ENCODE peak calls at places on chromosome 21, in five cellular contexts. One of them, this sample, is unnamed.

GRCh38 chr21:34180826-34181359 is 107.5 kb downstream of the MRPS6 start:
- DNase-seq in kidney tubule cell: no peak
- DNase-seq in effector CD4-positive, alpha-beta T cell: no peak
- DNase-seq in CD8-positive, alpha-beta T cell: no peak
- DNase-seq in stimulated activated CD4-positive, alpha-beta T cell treated with anti-CD3 and anti-CD28 coated beads, Interleukin-1b, Interleukin-23, amount 100 ng/mL, for 48 hours: no peak
- DNase-seq in this sample: no peak

GRCh38 chr21:20999567-21000169 is 1.5 kb downstream of the NCAM2 start:
- DNase-seq in CD8-positive, alpha-beta T cell: no peak
- DNase-seq in stimulated activated CD4-positive, alpha-beta T cell treated with anti-CD3 and anti-CD28 coated beads, Interleukin-1b, Interleukin-23, amount 100 ng/mL, for 48 hours: peak; percentile 10
- DNase-seq in effector CD4-positive, alpha-beta T cell: no peak
- DNase-seq in kidney tubule cell: peak; percentile 33
- DNase-seq in this sample: peak; percentile 4

GRCh38 chr21:14836950-14837349 is 227.8 kb downstream of the NRIP1 start:
- DNase-seq in kidney tubule cell: no peak
- DNase-seq in effector CD4-positive, alpha-beta T cell: no peak
- DNase-seq in stimulated activated CD4-positive, alpha-beta T cell treated with anti-CD3 and anti-CD28 coated beads, Interleukin-1b, Interleukin-23, amount 100 ng/mL, for 48 hours: no peak
- DNase-seq in CD8-positive, alpha-beta T cell: no peak
- DNase-seq in this sample: no peak

GRCh38 chr21:31409849-31410762 is 66.0 kb upstream of the TIAM1 start:
- DNase-seq in effector CD4-positive, alpha-beta T cell: no peak
- DNase-seq in stimulated activated CD4-positive, alpha-beta T cell treated with anti-CD3 and anti-CD28 coated beads, Interleukin-1b, Interleukin-23, amount 100 ng/mL, for 48 hours: no peak
- DNase-seq in CD8-positive, alpha-beta T cell: no peak
- DNase-seq in kidney tubule cell: no peak
- DNase-seq in this sample: no peak

GRCh38 chr21:36126166-36126565 is 8.7 kb upstream of the CBR3 start:
- DNase-seq in CD8-positive, alpha-beta T cell: no peak
- DNase-seq in effector CD4-positive, alpha-beta T cell: no peak
- DNase-seq in stimulated activated CD4-positive, alpha-beta T cell treated with anti-CD3 and anti-CD28 coated beads, Interleukin-1b, Interleukin-23, amount 100 ng/mL, for 48 hours: no peak
- DNase-seq in kidney tubule cell: no peak
- DNase-seq in this sample: no peak

GRCh38 chr21:40466893-40467483 is 380.0 kb downstream of the DSCAM start:
- DNase-seq in CD8-positive, alpha-beta T cell: no peak
- DNase-seq in stimulated activated CD4-positive, alpha-beta T cell treated with anti-CD3 and anti-CD28 coated beads, Interleukin-1b, Interleukin-23, amount 100 ng/mL, for 48 hours: no peak
- DNase-seq in effector CD4-positive, alpha-beta T cell: no peak
- DNase-seq in kidney tubule cell: peak; percentile 29
- DNase-seq in this sample: no peak

GRCh38 chr21:33027401-33028185 is 1.9 kb downstream of the OLIG2 start:
- DNase-seq in kidney tubule cell: no peak
- DNase-seq in effector CD4-positive, alpha-beta T cell: no peak
- DNase-seq in CD8-positive, alpha-beta T cell: no peak
- DNase-seq in stimulated activated CD4-positive, alpha-beta T cell treated with anti-CD3 and anti-CD28 coated beads, Interleukin-1b, Interleukin-23, amount 100 ng/mL, for 48 hours: no peak
- DNase-seq in this sample: no peak

GRCh38 chr21:43347864-43348766 is 78.8 kb downstream of the SIK1 start:
- DNase-seq in kidney tubule cell: no peak
- DNase-seq in stimulated activated CD4-positive, alpha-beta T cell treated with anti-CD3 and anti-CD28 coated beads, Interleukin-1b, Interleukin-23, amount 100 ng/mL, for 48 hours: no peak
- DNase-seq in effector CD4-positive, alpha-beta T cell: no peak
- DNase-seq in CD8-positive, alpha-beta T cell: no peak
- DNase-seq in this sample: no peak

GRCh38 chr21:46346296-46347202 is 22.6 kb downstream of the PCNT start:
- DNase-seq in kidney tubule cell: no peak
- DNase-seq in stimulated activated CD4-positive, alpha-beta T cell treated with anti-CD3 and anti-CD28 coated beads, Interleukin-1b, Interleukin-23, amount 100 ng/mL, for 48 hours: no peak
- DNase-seq in effector CD4-positive, alpha-beta T cell: no peak
- DNase-seq in CD8-positive, alpha-beta T cell: no peak
- DNase-seq in this sample: no peak

GRCh38 chr21:45816794-45817193 is 164.8 kb upstream of the COL6A1 start:
- DNase-seq in kidney tubule cell: no peak
- DNase-seq in effector CD4-positive, alpha-beta T cell: no peak
- DNase-seq in CD8-positive, alpha-beta T cell: no peak
- DNase-seq in stimulated activated CD4-positive, alpha-beta T cell treated with anti-CD3 and anti-CD28 coated beads, Interleukin-1b, Interleukin-23, amount 100 ng/mL, for 48 hours: no peak
- DNase-seq in this sample: no peak

GRCh38 chr21:43916691-43917514 is 51.9 kb downstream of the AGPAT3 start:
- DNase-seq in kidney tubule cell: no peak
- DNase-seq in CD8-positive, alpha-beta T cell: peak; percentile 87
- DNase-seq in effector CD4-positive, alpha-beta T cell: peak; percentile 59
- DNase-seq in stimulated activated CD4-positive, alpha-beta T cell treated with anti-CD3 and anti-CD28 coated beads, Interleukin-1b, Interleukin-23, amount 100 ng/mL, for 48 hours: peak; percentile 66
- DNase-seq in this sample: peak; percentile 34

GRCh38 chr21:34808569-34809204 is 139.9 kb downstream of the CLIC6 start:
- DNase-seq in CD8-positive, alpha-beta T cell: no peak
- DNase-seq in effector CD4-positive, alpha-beta T cell: no peak
- DNase-seq in kidney tubule cell: no peak
- DNase-seq in stimulated activated CD4-positive, alpha-beta T cell treated with anti-CD3 and anti-CD28 coated beads, Interleukin-1b, Interleukin-23, amount 100 ng/mL, for 48 hours: no peak
- DNase-seq in this sample: no peak

GRCh38 chr21:37670883-37671282 is 245.4 kb downstream of the KCNJ6 start:
- DNase-seq in stimulated activated CD4-positive, alpha-beta T cell treated with anti-CD3 and anti-CD28 coated beads, Interleukin-1b, Interleukin-23, amount 100 ng/mL, for 48 hours: no peak
- DNase-seq in effector CD4-positive, alpha-beta T cell: no peak
- DNase-seq in kidney tubule cell: peak; percentile 67
- DNase-seq in CD8-positive, alpha-beta T cell: no peak
- DNase-seq in this sample: no peak

GRCh38 chr21:31630062-31630711 is 29.3 kb upstream of the SOD1 start:
- DNase-seq in kidney tubule cell: peak; percentile 96
- DNase-seq in effector CD4-positive, alpha-beta T cell: no peak
- DNase-seq in CD8-positive, alpha-beta T cell: no peak
- DNase-seq in stimulated activated CD4-positive, alpha-beta T cell treated with anti-CD3 and anti-CD28 coated beads, Interleukin-1b, Interleukin-23, amount 100 ng/mL, for 48 hours: no peak
- DNase-seq in this sample: no peak

GRCh38 chr21:43936186-43936967 is 71.4 kb downstream of the AGPAT3 start:
- DNase-seq in effector CD4-positive, alpha-beta T cell: no peak
- DNase-seq in kidney tubule cell: no peak
- DNase-seq in stimulated activated CD4-positive, alpha-beta T cell treated with anti-CD3 and anti-CD28 coated beads, Interleukin-1b, Interleukin-23, amount 100 ng/mL, for 48 hours: no peak
- DNase-seq in CD8-positive, alpha-beta T cell: no peak
- DNase-seq in this sample: no peak

GRCh38 chr21:27735699-27736098 is 768.8 kb upstream of the ADAMTS5 start:
- DNase-seq in effector CD4-positive, alpha-beta T cell: no peak
- DNase-seq in CD8-positive, alpha-beta T cell: no peak
- DNase-seq in stimulated activated CD4-positive, alpha-beta T cell treated with anti-CD3 and anti-CD28 coated beads, Interleukin-1b, Interleukin-23, amount 100 ng/mL, for 48 hours: no peak
- DNase-seq in kidney tubule cell: no peak
- DNase-seq in this sample: no peak

GRCh38 chr21:36545776-36546511 is 66.0 kb upstream of the CLDN14 start:
- DNase-seq in CD8-positive, alpha-beta T cell: no peak
- DNase-seq in effector CD4-positive, alpha-beta T cell: no peak
- DNase-seq in kidney tubule cell: no peak
- DNase-seq in stimulated activated CD4-positive, alpha-beta T cell treated with anti-CD3 and anti-CD28 coated beads, Interleukin-1b, Interleukin-23, amount 100 ng/mL, for 48 hours: no peak
- DNase-seq in this sample: no peak

GRCh38 chr21:41290106-41290799 is 26.3 kb upstream of the FAM3B start:
- DNase-seq in CD8-positive, alpha-beta T cell: no peak
- DNase-seq in effector CD4-positive, alpha-beta T cell: no peak
- DNase-seq in stimulated activated CD4-positive, alpha-beta T cell treated with anti-CD3 and anti-CD28 coated beads, Interleukin-1b, Interleukin-23, amount 100 ng/mL, for 48 hours: no peak
- DNase-seq in kidney tubule cell: no peak
- DNase-seq in this sample: no peak

GRCh38 chr21:27362249-27362648 is 395.4 kb upstream of the ADAMTS5 start:
- DNase-seq in stimulated activated CD4-positive, alpha-beta T cell treated with anti-CD3 and anti-CD28 coated beads, Interleukin-1b, Interleukin-23, amount 100 ng/mL, for 48 hours: no peak
- DNase-seq in kidney tubule cell: no peak
- DNase-seq in CD8-positive, alpha-beta T cell: no peak
- DNase-seq in effector CD4-positive, alpha-beta T cell: no peak
- DNase-seq in this sample: no peak

GRCh38 chr21:39720126-39720778 is 24.7 kb upstream of the IGSF5 start:
- DNase-seq in kidney tubule cell: peak; percentile 12
- DNase-seq in CD8-positive, alpha-beta T cell: no peak
- DNase-seq in effector CD4-positive, alpha-beta T cell: no peak
- DNase-seq in stimulated activated CD4-positive, alpha-beta T cell treated with anti-CD3 and anti-CD28 coated beads, Interleukin-1b, Interleukin-23, amount 100 ng/mL, for 48 hours: no peak
- DNase-seq in this sample: no peak

GRCh38 chr21:16002872-16003466 is 273.2 kb downstream of the USP25 start:
- DNase-seq in effector CD4-positive, alpha-beta T cell: no peak
- DNase-seq in stimulated activated CD4-positive, alpha-beta T cell treated with anti-CD3 and anti-CD28 coated beads, Interleukin-1b, Interleukin-23, amount 100 ng/mL, for 48 hours: no peak
- DNase-seq in kidney tubule cell: no peak
- DNase-seq in CD8-positive, alpha-beta T cell: no peak
- DNase-seq in this sample: no peak

GRCh38 chr21:36117276-36117675 is 17.6 kb upstream of the CBR3 start:
- DNase-seq in effector CD4-positive, alpha-beta T cell: no peak
- DNase-seq in CD8-positive, alpha-beta T cell: no peak
- DNase-seq in kidney tubule cell: no peak
- DNase-seq in stimulated activated CD4-positive, alpha-beta T cell treated with anti-CD3 and anti-CD28 coated beads, Interleukin-1b, Interleukin-23, amount 100 ng/mL, for 48 hours: no peak
- DNase-seq in this sample: no peak

GRCh38 chr21:43702785-43703067 is 16.2 kb upstream of the PDXK start:
- DNase-seq in CD8-positive, alpha-beta T cell: no peak
- DNase-seq in kidney tubule cell: no peak
- DNase-seq in effector CD4-positive, alpha-beta T cell: no peak
- DNase-seq in stimulated activated CD4-positive, alpha-beta T cell treated with anti-CD3 and anti-CD28 coated beads, Interleukin-1b, Interleukin-23, amount 100 ng/mL, for 48 hours: no peak
- DNase-seq in this sample: no peak

GRCh38 chr21:44730951-44731579 is 19.7 kb upstream of the TSPEAR start:
- DNase-seq in CD8-positive, alpha-beta T cell: no peak
- DNase-seq in effector CD4-positive, alpha-beta T cell: no peak
- DNase-seq in kidney tubule cell: no peak
- DNase-seq in stimulated activated CD4-positive, alpha-beta T cell treated with anti-CD3 and anti-CD28 coated beads, Interleukin-1b, Interleukin-23, amount 100 ng/mL, for 48 hours: no peak
- DNase-seq in this sample: no peak

GRCh38 chr21:44710294-44710665 is 1.1 kb downstream of the TSPEAR start:
- DNase-seq in CD8-positive, alpha-beta T cell: no peak
- DNase-seq in effector CD4-positive, alpha-beta T cell: no peak
- DNase-seq in stimulated activated CD4-positive, alpha-beta T cell treated with anti-CD3 and anti-CD28 coated beads, Interleukin-1b, Interleukin-23, amount 100 ng/mL, for 48 hours: no peak
- DNase-seq in kidney tubule cell: no peak
- DNase-seq in this sample: no peak

GRCh38 chr21:39189857-39190604 is 6.8 kb upstream of the PSMG1 start:
- DNase-seq in CD8-positive, alpha-beta T cell: no peak
- DNase-seq in effector CD4-positive, alpha-beta T cell: no peak
- DNase-seq in kidney tubule cell: no peak
- DNase-seq in stimulated activated CD4-positive, alpha-beta T cell treated with anti-CD3 and anti-CD28 coated beads, Interleukin-1b, Interleukin-23, amount 100 ng/mL, for 48 hours: no peak
- DNase-seq in this sample: peak; percentile 14

GRCh38 chr21:28066051-28066450 is 926.6 kb downstream of the LTN1 start:
- DNase-seq in stimulated activated CD4-positive, alpha-beta T cell treated with anti-CD3 and anti-CD28 coated beads, Interleukin-1b, Interleukin-23, amount 100 ng/mL, for 48 hours: no peak
- DNase-seq in CD8-positive, alpha-beta T cell: no peak
- DNase-seq in effector CD4-positive, alpha-beta T cell: no peak
- DNase-seq in kidney tubule cell: peak; percentile 28
- DNase-seq in this sample: no peak

GRCh38 chr21:17650301-17650700 is 37.6 kb upstream of the BTG3 start:
- DNase-seq in CD8-positive, alpha-beta T cell: no peak
- DNase-seq in effector CD4-positive, alpha-beta T cell: no peak
- DNase-seq in kidney tubule cell: no peak
- DNase-seq in stimulated activated CD4-positive, alpha-beta T cell treated with anti-CD3 and anti-CD28 coated beads, Interleukin-1b, Interleukin-23, amount 100 ng/mL, for 48 hours: no peak
- DNase-seq in this sample: no peak

GRCh38 chr21:18759751-18760161 is 356.2 kb upstream of the TMPRSS15 start:
- DNase-seq in stimulated activated CD4-positive, alpha-beta T cell treated with anti-CD3 and anti-CD28 coated beads, Interleukin-1b, Interleukin-23, amount 100 ng/mL, for 48 hours: no peak
- DNase-seq in effector CD4-positive, alpha-beta T cell: no peak
- DNase-seq in CD8-positive, alpha-beta T cell: no peak
- DNase-seq in kidney tubule cell: no peak
- DNase-seq in this sample: no peak

GRCh38 chr21:25801217-25802015 is 66.6 kb downstream of the GABPA start:
- DNase-seq in effector CD4-positive, alpha-beta T cell: peak; percentile 73
- DNase-seq in kidney tubule cell: peak; percentile 82
- DNase-seq in CD8-positive, alpha-beta T cell: peak; percentile 83
- DNase-seq in stimulated activated CD4-positive, alpha-beta T cell treated with anti-CD3 and anti-CD28 coated beads, Interleukin-1b, Interleukin-23, amount 100 ng/mL, for 48 hours: peak; percentile 92
- DNase-seq in this sample: peak; percentile 70

GRCh38 chr21:45019076-45019886 is 55.1 kb upstream of the ADARB1 start:
- DNase-seq in CD8-positive, alpha-beta T cell: no peak
- DNase-seq in effector CD4-positive, alpha-beta T cell: no peak
- DNase-seq in kidney tubule cell: no peak
- DNase-seq in stimulated activated CD4-positive, alpha-beta T cell treated with anti-CD3 and anti-CD28 coated beads, Interleukin-1b, Interleukin-23, amount 100 ng/mL, for 48 hours: no peak
- DNase-seq in this sample: no peak

GRCh38 chr21:20313013-20313412 is 685.2 kb upstream of the NCAM2 start:
- DNase-seq in kidney tubule cell: no peak
- DNase-seq in stimulated activated CD4-positive, alpha-beta T cell treated with anti-CD3 and anti-CD28 coated beads, Interleukin-1b, Interleukin-23, amount 100 ng/mL, for 48 hours: no peak
- DNase-seq in CD8-positive, alpha-beta T cell: no peak
- DNase-seq in effector CD4-positive, alpha-beta T cell: no peak
- DNase-seq in this sample: no peak

GRCh38 chr21:39580744-39581143 is 32.0 kb upstream of the B3GALT5 start:
- DNase-seq in kidney tubule cell: no peak
- DNase-seq in CD8-positive, alpha-beta T cell: no peak
- DNase-seq in effector CD4-positive, alpha-beta T cell: no peak
- DNase-seq in stimulated activated CD4-positive, alpha-beta T cell treated with anti-CD3 and anti-CD28 coated beads, Interleukin-1b, Interleukin-23, amount 100 ng/mL, for 48 hours: no peak
- DNase-seq in this sample: no peak

GRCh38 chr21:42461881-42462877 is 33.8 kb downstream of the RSPH1 start:
- DNase-seq in stimulated activated CD4-positive, alpha-beta T cell treated with anti-CD3 and anti-CD28 coated beads, Interleukin-1b, Interleukin-23, amount 100 ng/mL, for 48 hours: no peak
- DNase-seq in kidney tubule cell: peak; percentile 91
- DNase-seq in effector CD4-positive, alpha-beta T cell: no peak
- DNase-seq in CD8-positive, alpha-beta T cell: no peak
- DNase-seq in this sample: no peak

GRCh38 chr21:31136891-31137290 is 98.6 kb upstream of the KRTAP19-8 start:
- DNase-seq in kidney tubule cell: no peak
- DNase-seq in effector CD4-positive, alpha-beta T cell: no peak
- DNase-seq in CD8-positive, alpha-beta T cell: no peak
- DNase-seq in stimulated activated CD4-positive, alpha-beta T cell treated with anti-CD3 and anti-CD28 coated beads, Interleukin-1b, Interleukin-23, amount 100 ng/mL, for 48 hours: no peak
- DNase-seq in this sample: no peak